ENCODE peak calls at places on chromosomes 16 and 17, in six cellular contexts. One of them, this sample, is unnamed.
A peak's percentile ranks its signal among the peaks of the same experiment; 100 is the strongest.

GRCh38 chr16:20763461-20764232 is at the start of gene ACSM3:
- DNase-seq in naive thymus-derived CD4-positive, alpha-beta T cell: peak; percentile 84
- DNase-seq in T-helper 2 cell: peak; percentile 65
- DNase-seq in NCI-H1048: no peak
- DNase-seq in cardiac septum: peak; percentile 77
- DNase-seq in naive B cell: peak; percentile 82
- DNase-seq in this sample: peak; percentile 88

GRCh38 chr16:31050280-31051030 is 17.1 kb downstream of the STX4 start:
- DNase-seq in naive thymus-derived CD4-positive, alpha-beta T cell: no peak
- DNase-seq in T-helper 2 cell: no peak
- DNase-seq in NCI-H1048: no peak
- DNase-seq in cardiac septum: no peak
- DNase-seq in naive B cell: no peak
- DNase-seq in this sample: no peak

GRCh38 chr17:31269597-31269996 is 27.4 kb downstream of the OMG start:
- DNase-seq in naive thymus-derived CD4-positive, alpha-beta T cell: no peak
- DNase-seq in T-helper 2 cell: no peak
- DNase-seq in NCI-H1048: no peak
- DNase-seq in cardiac septum: no peak
- DNase-seq in naive B cell: no peak
- DNase-seq in this sample: no peak

GRCh38 chr17:47941998-47942490 is 673 bp downstream of the PNPO start:
- DNase-seq in naive thymus-derived CD4-positive, alpha-beta T cell: no peak
- DNase-seq in T-helper 2 cell: no peak
- DNase-seq in NCI-H1048: no peak
- DNase-seq in cardiac septum: no peak
- DNase-seq in naive B cell: no peak
- DNase-seq in this sample: no peak

GRCh38 chr17:42895185-42895555 is 5.4 kb upstream of the G6PC1 start:
- DNase-seq in naive thymus-derived CD4-positive, alpha-beta T cell: no peak
- DNase-seq in T-helper 2 cell: no peak
- DNase-seq in NCI-H1048: no peak
- DNase-seq in cardiac septum: no peak
- DNase-seq in naive B cell: no peak
- DNase-seq in this sample: no peak

GRCh38 chr17:19709841-19710240 is 6.5 kb downstream of the SLC47A2 start:
- DNase-seq in naive thymus-derived CD4-positive, alpha-beta T cell: no peak
- DNase-seq in T-helper 2 cell: no peak
- DNase-seq in NCI-H1048: no peak
- DNase-seq in cardiac septum: no peak
- DNase-seq in naive B cell: no peak
- DNase-seq in this sample: no peak

GRCh38 chr17:78915872-78916632 is 9.1 kb downstream of the TIMP2 start:
- DNase-seq in naive thymus-derived CD4-positive, alpha-beta T cell: peak; percentile 36
- DNase-seq in T-helper 2 cell: no peak
- DNase-seq in NCI-H1048: no peak
- DNase-seq in cardiac septum: peak; percentile 87
- DNase-seq in naive B cell: no peak
- DNase-seq in this sample: no peak

GRCh38 chr16:19595043-19595767 is 39.7 kb downstream of the VPS35L start:
- DNase-seq in naive thymus-derived CD4-positive, alpha-beta T cell: no peak
- DNase-seq in T-helper 2 cell: no peak
- DNase-seq in NCI-H1048: no peak
- DNase-seq in cardiac septum: no peak
- DNase-seq in naive B cell: no peak
- DNase-seq in this sample: no peak

This sample was measured in germinal center.